ENCODE peak calls at places on chromosomes 16 and 17, in ten cellular contexts. Q is Peyer's patch; P is endothelial cell of umbilical vein; H is pancreas; K is endothelial cell; U is stimulated activated CD8-positive, alpha-beta memory T cell treated with anti-CD3 and anti-CD28 coated beads, Interleukin-15, amount 100 ng/mL, for 1 hour; S is CD8-positive, alpha-beta T cell; Z is dorsolateral prefrontal cortex; N is effector CD8-positive, alpha-beta T cell; V is Right ventricle myocardium inferior. A is an unnamed sample.

GRCh38 chr16:19520861-19521331 is 1.0 kb downstream of the GDE1 start:
- DNase-seq in Q (peak; percentile 69), P (peak; percentile 73), H (no peak), K (no peak), U (no peak), S (no peak), Z (no peak), N (no peak), V (no peak), A (peak; percentile 16)

GRCh38 chr16:47254771-47255170 is 111.0 kb upstream of the NETO2 start:
- DNase-seq in Q (no peak), P (no peak), H (no peak), K (no peak), U (no peak), S (no peak), Z (no peak), N (no peak), V (no peak), A (no peak)

GRCh38 chr17:82241183-82241925 is 12.5 kb downstream of the SLC16A3 start:
- DNase-seq in Q (peak; percentile 81), P (peak; percentile 85), H (no peak), K (no peak), U (no peak), S (no peak), Z (peak; percentile 69), N (no peak), V (peak; percentile 92), A (no peak)

GRCh38 chr17:9044796-9045470 is 23.6 kb downstream of the NTN1 start:
- DNase-seq in Q (no peak), P (no peak), H (no peak), K (no peak), U (no peak), S (no peak), Z (no peak), N (no peak), V (no peak), A (no peak)

GRCh38 chr16:70653809-70654771 is 7.7 kb downstream of the IL34 start:
- DNase-seq in Q (peak; percentile 91), P (peak; percentile 95), H (peak; percentile 57), K (peak; percentile 89), U (peak; percentile 72), S (peak; percentile 65), Z (peak; percentile 82), N (peak; percentile 63), V (no peak), A (peak; percentile 72)

GRCh38 chr16:88045820-88046303 is 94.6 kb downstream of the BANP start:
- DNase-seq in Q (peak; percentile 94), P (no peak), H (no peak), K (no peak), U (no peak), S (no peak), Z (no peak), N (no peak), V (no peak), A (no peak)

GRCh38 chr17:44005865-44006580 is 1.6 kb downstream of the NAGS start:
- DNase-seq in Q (peak; percentile 76), P (peak; percentile 48), H (peak; percentile 43), K (peak; percentile 65), U (no peak), S (no peak), Z (no peak), N (peak; percentile 9), V (peak; percentile 75), A (peak; percentile 24)

GRCh38 chr16:9092963-9093477 is 1.6 kb downstream of the HAPSTR1 start:
- DNase-seq in Q (peak; percentile 58), P (peak; percentile 30), H (peak; percentile 50), K (peak; percentile 15), U (no peak), S (peak; percentile 11), Z (no peak), N (peak; percentile 24), V (no peak), A (peak; percentile 14)

GRCh38 chr16:89918453-89919347 is at the start of gene MC1R:
- DNase-seq in Q (no peak), P (peak; percentile 34), H (no peak), K (peak; percentile 70), U (no peak), S (no peak), Z (no peak), N (peak; percentile 15), V (no peak), A (no peak)

GRCh38 chr17:80738987-80739730 is 194.5 kb downstream of the RPTOR start:
- DNase-seq in Q (no peak), P (no peak), H (no peak), K (no peak), U (no peak), S (no peak), Z (no peak), N (no peak), V (no peak), A (no peak)

GRCh38 chr16:87740909-87741424 is 24.8 kb downstream of the KLHDC4 start:
- DNase-seq in Q (no peak), P (no peak), H (no peak), K (no peak), U (no peak), S (no peak), Z (peak; percentile 21), N (no peak), V (no peak), A (no peak)

GRCh38 chr17:80585880-80586279 is 41.2 kb downstream of the RPTOR start:
- DNase-seq in Q (no peak), P (no peak), H (no peak), K (no peak), U (no peak), S (no peak), Z (no peak), N (no peak), V (no peak), A (no peak)

GRCh38 chr16:68005786-68006286 is 6.6 kb upstream of the DPEP2 start:
- DNase-seq in Q (peak; percentile 88), P (peak; percentile 92), H (peak; percentile 41), K (no peak), U (no peak), S (peak; percentile 39), Z (no peak), N (no peak), V (no peak), A (no peak)

GRCh38 chr16:67647681-67648080 is 2.7 kb downstream of the CARMIL2 start:
- DNase-seq in Q (no peak), P (no peak), H (no peak), K (no peak), U (no peak), S (no peak), Z (no peak), N (no peak), V (no peak), A (no peak)

GRCh38 chr17:78337244-78338109 is 22.4 kb downstream of the SOCS3 start:
- DNase-seq in Q (peak; percentile 87), P (no peak), H (peak; percentile 42), K (no peak), U (no peak), S (no peak), Z (no peak), N (no peak), V (peak; percentile 65), A (no peak)

GRCh38 chr17:16988749-16989229 is 16.9 kb upstream of the TNFRSF13B start:
- DNase-seq in Q (peak; percentile 57), P (no peak), H (no peak), K (no peak), U (no peak), S (no peak), Z (no peak), N (no peak), V (no peak), A (no peak)